ENCODE peak calls at places on chromosomes 5 and 9, in eight cellular contexts. One of them, this sample, is unnamed.

GRCh38 chr9:33130501-33130900 is 36.6 kb downstream of the B4GALT1 start:
- DNase-seq in fibroblast of lung: peak; percentile 69
- DNase-seq in BE2C: no peak
- DNase-seq in activated CD8-positive, alpha-beta memory T cell treated with anti-CD3 and anti-CD28 coated beads for 1 hour: no peak
- DNase-seq in NCI-H510A treated with DMSO at 0.1 percent for 48 hours: no peak
- DNase-seq in nephron progenitor cell: no peak
- DNase-seq in cardiac muscle cell: peak; percentile 82
- DNase-seq in naive B cell: no peak
- DNase-seq in this sample: peak; percentile 47

GRCh38 chr5:18483386-18483785 is 849.1 kb downstream of the TAF11L14 start:
- DNase-seq in fibroblast of lung: peak; percentile 14
- DNase-seq in BE2C: no peak
- DNase-seq in activated CD8-positive, alpha-beta memory T cell treated with anti-CD3 and anti-CD28 coated beads for 1 hour: no peak
- DNase-seq in NCI-H510A treated with DMSO at 0.1 percent for 48 hours: no peak
- DNase-seq in nephron progenitor cell: no peak
- DNase-seq in cardiac muscle cell: no peak
- DNase-seq in naive B cell: no peak
- DNase-seq in this sample: no peak

GRCh38 chr5:98638701-98639100 is 134.8 kb upstream of the RGMB start:
- DNase-seq in fibroblast of lung: peak; percentile 95
- DNase-seq in BE2C: no peak
- DNase-seq in activated CD8-positive, alpha-beta memory T cell treated with anti-CD3 and anti-CD28 coated beads for 1 hour: no peak
- DNase-seq in NCI-H510A treated with DMSO at 0.1 percent for 48 hours: no peak
- DNase-seq in nephron progenitor cell: no peak
- DNase-seq in cardiac muscle cell: peak; percentile 86
- DNase-seq in naive B cell: no peak
- DNase-seq in this sample: no peak

GRCh38 chr5:15014809-15015208 is 143.2 kb upstream of the ANKH start:
- DNase-seq in fibroblast of lung: peak; percentile 72
- DNase-seq in BE2C: no peak
- DNase-seq in activated CD8-positive, alpha-beta memory T cell treated with anti-CD3 and anti-CD28 coated beads for 1 hour: no peak
- DNase-seq in NCI-H510A treated with DMSO at 0.1 percent for 48 hours: no peak
- DNase-seq in nephron progenitor cell: no peak
- DNase-seq in cardiac muscle cell: peak; percentile 67
- DNase-seq in naive B cell: no peak
- DNase-seq in this sample: no peak

GRCh38 chr5:127228540-127229184 is 61.9 kb upstream of the MEGF10 start:
- DNase-seq in fibroblast of lung: peak; percentile 6
- DNase-seq in BE2C: no peak
- DNase-seq in activated CD8-positive, alpha-beta memory T cell treated with anti-CD3 and anti-CD28 coated beads for 1 hour: no peak
- DNase-seq in NCI-H510A treated with DMSO at 0.1 percent for 48 hours: peak; percentile 53
- DNase-seq in nephron progenitor cell: peak; percentile 5
- DNase-seq in cardiac muscle cell: no peak
- DNase-seq in naive B cell: no peak
- DNase-seq in this sample: peak; percentile 33

GRCh38 chr9:134026561-134026960 is 1.3 kb downstream of the BRD3OS start:
- DNase-seq in fibroblast of lung: no peak
- DNase-seq in BE2C: no peak
- DNase-seq in activated CD8-positive, alpha-beta memory T cell treated with anti-CD3 and anti-CD28 coated beads for 1 hour: no peak
- DNase-seq in NCI-H510A treated with DMSO at 0.1 percent for 48 hours: no peak
- DNase-seq in nephron progenitor cell: no peak
- DNase-seq in cardiac muscle cell: no peak
- DNase-seq in naive B cell: no peak
- DNase-seq in this sample: peak; percentile 37

GRCh38 chr5:109387408-109387974 is 22.3 kb downstream of the PJA2 start:
- DNase-seq in fibroblast of lung: no peak
- DNase-seq in BE2C: no peak
- DNase-seq in activated CD8-positive, alpha-beta memory T cell treated with anti-CD3 and anti-CD28 coated beads for 1 hour: no peak
- DNase-seq in NCI-H510A treated with DMSO at 0.1 percent for 48 hours: no peak
- DNase-seq in nephron progenitor cell: no peak
- DNase-seq in cardiac muscle cell: no peak
- DNase-seq in naive B cell: no peak
- DNase-seq in this sample: no peak

GRCh38 chr5:168879929-168880328 is 300.8 kb upstream of the PANK3 start:
- DNase-seq in fibroblast of lung: peak; percentile 10
- DNase-seq in BE2C: no peak
- DNase-seq in activated CD8-positive, alpha-beta memory T cell treated with anti-CD3 and anti-CD28 coated beads for 1 hour: no peak
- DNase-seq in NCI-H510A treated with DMSO at 0.1 percent for 48 hours: no peak
- DNase-seq in nephron progenitor cell: no peak
- DNase-seq in cardiac muscle cell: peak; percentile 81
- DNase-seq in naive B cell: peak; percentile 13
- DNase-seq in this sample: no peak

GRCh38 chr5:93192107-93192506 is 388.9 kb downstream of the NR2F1-AS1 start:
- DNase-seq in fibroblast of lung: peak; percentile 98
- DNase-seq in BE2C: no peak
- DNase-seq in activated CD8-positive, alpha-beta memory T cell treated with anti-CD3 and anti-CD28 coated beads for 1 hour: no peak
- DNase-seq in NCI-H510A treated with DMSO at 0.1 percent for 48 hours: no peak
- DNase-seq in nephron progenitor cell: no peak
- DNase-seq in cardiac muscle cell: peak; percentile 77
- DNase-seq in naive B cell: no peak
- DNase-seq in this sample: no peak

GRCh38 chr5:134101686-134102439 is 12.6 kb upstream of the TCF7 start:
- DNase-seq in fibroblast of lung: peak; percentile 9
- DNase-seq in BE2C: peak; percentile 72
- DNase-seq in activated CD8-positive, alpha-beta memory T cell treated with anti-CD3 and anti-CD28 coated beads for 1 hour: no peak
- DNase-seq in NCI-H510A treated with DMSO at 0.1 percent for 48 hours: no peak
- DNase-seq in nephron progenitor cell: peak; percentile 80
- DNase-seq in cardiac muscle cell: peak; percentile 42
- DNase-seq in naive B cell: peak; percentile 71
- DNase-seq in this sample: peak; percentile 78

GRCh38 chr5:172293054-172293744 is 9.6 kb upstream of the UBTD2 start:
- DNase-seq in fibroblast of lung: peak; percentile 61
- DNase-seq in BE2C: peak; percentile 78
- DNase-seq in activated CD8-positive, alpha-beta memory T cell treated with anti-CD3 and anti-CD28 coated beads for 1 hour: no peak
- DNase-seq in NCI-H510A treated with DMSO at 0.1 percent for 48 hours: peak; percentile 44
- DNase-seq in nephron progenitor cell: peak; percentile 56
- DNase-seq in cardiac muscle cell: peak; percentile 84
- DNase-seq in naive B cell: peak; percentile 64
- DNase-seq in this sample: peak; percentile 50

GRCh38 chr9:96487030-96487396 is 37.0 kb downstream of the HABP4 start:
- DNase-seq in fibroblast of lung: no peak
- DNase-seq in BE2C: no peak
- DNase-seq in activated CD8-positive, alpha-beta memory T cell treated with anti-CD3 and anti-CD28 coated beads for 1 hour: no peak
- DNase-seq in NCI-H510A treated with DMSO at 0.1 percent for 48 hours: no peak
- DNase-seq in nephron progenitor cell: no peak
- DNase-seq in cardiac muscle cell: no peak
- DNase-seq in naive B cell: no peak
- DNase-seq in this sample: no peak

GRCh38 chr9:33340186-33340585 is 49.9 kb downstream of the NFX1 start:
- DNase-seq in fibroblast of lung: no peak
- DNase-seq in BE2C: no peak
- DNase-seq in activated CD8-positive, alpha-beta memory T cell treated with anti-CD3 and anti-CD28 coated beads for 1 hour: no peak
- DNase-seq in NCI-H510A treated with DMSO at 0.1 percent for 48 hours: no peak
- DNase-seq in nephron progenitor cell: no peak
- DNase-seq in cardiac muscle cell: no peak
- DNase-seq in naive B cell: no peak
- DNase-seq in this sample: no peak

GRCh38 chr9:125492719-125493118 is 214.3 kb downstream of the MAPKAP1 start:
- DNase-seq in fibroblast of lung: no peak
- DNase-seq in BE2C: no peak
- DNase-seq in activated CD8-positive, alpha-beta memory T cell treated with anti-CD3 and anti-CD28 coated beads for 1 hour: no peak
- DNase-seq in NCI-H510A treated with DMSO at 0.1 percent for 48 hours: no peak
- DNase-seq in nephron progenitor cell: no peak
- DNase-seq in cardiac muscle cell: no peak
- DNase-seq in naive B cell: no peak
- DNase-seq in this sample: no peak

GRCh38 chr9:91186311-91187101 is 175.2 kb downstream of the AUH start:
- DNase-seq in fibroblast of lung: peak; percentile 36
- DNase-seq in BE2C: no peak
- DNase-seq in activated CD8-positive, alpha-beta memory T cell treated with anti-CD3 and anti-CD28 coated beads for 1 hour: no peak
- DNase-seq in NCI-H510A treated with DMSO at 0.1 percent for 48 hours: no peak
- DNase-seq in nephron progenitor cell: no peak
- DNase-seq in cardiac muscle cell: no peak
- DNase-seq in naive B cell: no peak
- DNase-seq in this sample: no peak

GRCh38 chr9:128575921-128576320 is 23.5 kb downstream of the SPTAN1 start:
- DNase-seq in fibroblast of lung: peak; percentile 73
- DNase-seq in BE2C: no peak
- DNase-seq in activated CD8-positive, alpha-beta memory T cell treated with anti-CD3 and anti-CD28 coated beads for 1 hour: no peak
- DNase-seq in NCI-H510A treated with DMSO at 0.1 percent for 48 hours: no peak
- DNase-seq in nephron progenitor cell: no peak
- DNase-seq in cardiac muscle cell: no peak
- DNase-seq in naive B cell: no peak
- DNase-seq in this sample: no peak

GRCh38 chr9:124218438-124219289 is 39.1 kb upstream of the NEK6 start:
- DNase-seq in fibroblast of lung: peak; percentile 47
- DNase-seq in BE2C: no peak
- DNase-seq in activated CD8-positive, alpha-beta memory T cell treated with anti-CD3 and anti-CD28 coated beads for 1 hour: no peak
- DNase-seq in NCI-H510A treated with DMSO at 0.1 percent for 48 hours: no peak
- DNase-seq in nephron progenitor cell: no peak
- DNase-seq in cardiac muscle cell: peak; percentile 32
- DNase-seq in naive B cell: peak; percentile 83
- DNase-seq in this sample: peak; percentile 76

GRCh38 chr9:126471084-126471611 is 142.6 kb upstream of the LMX1B start:
- DNase-seq in fibroblast of lung: peak; percentile 60
- DNase-seq in BE2C: no peak
- DNase-seq in activated CD8-positive, alpha-beta memory T cell treated with anti-CD3 and anti-CD28 coated beads for 1 hour: peak; percentile 32
- DNase-seq in NCI-H510A treated with DMSO at 0.1 percent for 48 hours: no peak
- DNase-seq in nephron progenitor cell: no peak
- DNase-seq in cardiac muscle cell: peak; percentile 77
- DNase-seq in naive B cell: peak; percentile 82
- DNase-seq in this sample: peak; percentile 82

GRCh38 chr5:10519729-10520128 is 44.1 kb upstream of the ANKRD33B start:
- DNase-seq in fibroblast of lung: no peak
- DNase-seq in BE2C: no peak
- DNase-seq in activated CD8-positive, alpha-beta memory T cell treated with anti-CD3 and anti-CD28 coated beads for 1 hour: no peak
- DNase-seq in NCI-H510A treated with DMSO at 0.1 percent for 48 hours: no peak
- DNase-seq in nephron progenitor cell: no peak
- DNase-seq in cardiac muscle cell: no peak
- DNase-seq in naive B cell: no peak
- DNase-seq in this sample: no peak

GRCh38 chr5:177479774-177480173 is 6.3 kb upstream of the DBN1 start:
- DNase-seq in fibroblast of lung: peak; percentile 74
- DNase-seq in BE2C: no peak
- DNase-seq in activated CD8-positive, alpha-beta memory T cell treated with anti-CD3 and anti-CD28 coated beads for 1 hour: no peak
- DNase-seq in NCI-H510A treated with DMSO at 0.1 percent for 48 hours: no peak
- DNase-seq in nephron progenitor cell: no peak
- DNase-seq in cardiac muscle cell: peak; percentile 71
- DNase-seq in naive B cell: no peak
- DNase-seq in this sample: no peak

GRCh38 chr9:131398204-131398603 is 4.3 kb downstream of the PRRC2B start:
- DNase-seq in fibroblast of lung: peak; percentile 71
- DNase-seq in BE2C: no peak
- DNase-seq in activated CD8-positive, alpha-beta memory T cell treated with anti-CD3 and anti-CD28 coated beads for 1 hour: no peak
- DNase-seq in NCI-H510A treated with DMSO at 0.1 percent for 48 hours: no peak
- DNase-seq in nephron progenitor cell: no peak
- DNase-seq in cardiac muscle cell: no peak
- DNase-seq in naive B cell: peak; percentile 41
- DNase-seq in this sample: no peak

GRCh38 chr9:116152941-116153764 is 438 bp upstream of the PAPPA start:
- DNase-seq in fibroblast of lung: peak; percentile 63
- DNase-seq in BE2C: no peak
- DNase-seq in activated CD8-positive, alpha-beta memory T cell treated with anti-CD3 and anti-CD28 coated beads for 1 hour: no peak
- DNase-seq in NCI-H510A treated with DMSO at 0.1 percent for 48 hours: no peak
- DNase-seq in nephron progenitor cell: peak; percentile 16
- DNase-seq in cardiac muscle cell: peak; percentile 83
- DNase-seq in naive B cell: no peak
- DNase-seq in this sample: no peak

GRCh38 chr9:20754556-20754955 is 70.5 kb downstream of the FOCAD start:
- DNase-seq in fibroblast of lung: peak; percentile 70
- DNase-seq in BE2C: no peak
- DNase-seq in activated CD8-positive, alpha-beta memory T cell treated with anti-CD3 and anti-CD28 coated beads for 1 hour: no peak
- DNase-seq in NCI-H510A treated with DMSO at 0.1 percent for 48 hours: no peak
- DNase-seq in nephron progenitor cell: no peak
- DNase-seq in cardiac muscle cell: peak; percentile 15
- DNase-seq in naive B cell: no peak
- DNase-seq in this sample: no peak

GRCh38 chr5:96597441-96598020 is 64.6 kb upstream of the CAST start:
- DNase-seq in fibroblast of lung: peak; percentile 82
- DNase-seq in BE2C: no peak
- DNase-seq in activated CD8-positive, alpha-beta memory T cell treated with anti-CD3 and anti-CD28 coated beads for 1 hour: no peak
- DNase-seq in NCI-H510A treated with DMSO at 0.1 percent for 48 hours: peak; percentile 35
- DNase-seq in nephron progenitor cell: no peak
- DNase-seq in cardiac muscle cell: peak; percentile 20
- DNase-seq in naive B cell: no peak
- DNase-seq in this sample: no peak

GRCh38 chr5:50889790-50890189 is 223.4 kb downstream of the PARP8 start:
- DNase-seq in fibroblast of lung: no peak
- DNase-seq in BE2C: no peak
- DNase-seq in activated CD8-positive, alpha-beta memory T cell treated with anti-CD3 and anti-CD28 coated beads for 1 hour: no peak
- DNase-seq in NCI-H510A treated with DMSO at 0.1 percent for 48 hours: peak; percentile 11
- DNase-seq in nephron progenitor cell: no peak
- DNase-seq in cardiac muscle cell: no peak
- DNase-seq in naive B cell: no peak
- DNase-seq in this sample: no peak

GRCh38 chr9:130994546-130995398 is 14.2 kb upstream of the LAMC3 start:
- DNase-seq in fibroblast of lung: no peak
- DNase-seq in BE2C: no peak
- DNase-seq in activated CD8-positive, alpha-beta memory T cell treated with anti-CD3 and anti-CD28 coated beads for 1 hour: no peak
- DNase-seq in NCI-H510A treated with DMSO at 0.1 percent for 48 hours: no peak
- DNase-seq in nephron progenitor cell: no peak
- DNase-seq in cardiac muscle cell: no peak
- DNase-seq in naive B cell: no peak
- DNase-seq in this sample: no peak

This sample was measured in mucosa of descending colon.